ENCODE peak calls at places on chromosomes 1 and 21, in seven cellular contexts. Y, X, T, A, V, C and E are unnamed samples.

GRCh38 chr1:67811816-67812215 is 21.5 kb downstream of the GNG12 start:
- DNase-seq in Y (no peak), X (no peak), T (no peak), A (no peak), V (no peak), C (no peak), E (no peak)

GRCh38 chr1:6517435-6517851 is 26.0 kb upstream of the PLEKHG5 start:
- DNase-seq in Y (no peak), X (no peak), T (no peak), A (no peak), V (no peak), C (no peak), E (no peak)

GRCh38 chr1:186409091-186409490 is 33.5 kb downstream of the ODR4 start:
- DNase-seq in Y (no peak), X (no peak), T (no peak), A (no peak), V (no peak), C (no peak), E (no peak)

GRCh38 chr1:204499511-204500468 is 5.2 kb upstream of the PIK3C2B start:
- DNase-seq in Y (no peak), X (no peak), T (no peak), A (no peak), V (no peak), C (no peak), E (no peak)

GRCh38 chr1:172408958-172409357 is 11.5 kb upstream of the C1orf105 start:
- DNase-seq in Y (no peak), X (peak; percentile 62), T (no peak), A (no peak), V (no peak), C (no peak), E (peak; percentile 57)

GRCh38 chr1:247365023-247365422 is 33.4 kb upstream of the ZNF496 start:
- DNase-seq in Y (no peak), X (no peak), T (no peak), A (no peak), V (no peak), C (no peak), E (no peak)

GRCh38 chr1:13701274-13701650 is 1.3 kb downstream of the PRDM2 start:
- DNase-seq in Y (no peak), X (no peak), T (no peak), A (no peak), V (no peak), C (no peak), E (no peak)

GRCh38 chr1:214453109-214453722 is 98.2 kb downstream of the PTPN14 start:
- DNase-seq in Y (no peak), X (peak; percentile 83), T (peak; percentile 49), A (no peak), V (no peak), C (no peak), E (peak; percentile 83)

GRCh38 chr1:118122234-118123004 is 62.6 kb downstream of the SPAG17 start:
- DNase-seq in Y (no peak), X (no peak), T (no peak), A (no peak), V (no peak), C (no peak), E (no peak)

GRCh38 chr1:15574741-15575140 is 10.1 kb downstream of the AGMAT start:
- DNase-seq in Y (no peak), X (no peak), T (no peak), A (no peak), V (no peak), C (no peak), E (no peak)

GRCh38 chr1:24318988-24319863 is at the start of gene GRHL3:
- DNase-seq in Y (no peak), X (peak; percentile 35), T (no peak), A (no peak), V (peak; percentile 86), C (peak; percentile 63), E (no peak)

GRCh38 chr1:28751315-28752056 is 14.7 kb downstream of the YTHDF2 start:
- DNase-seq in Y (no peak), X (peak; percentile 79), T (peak; percentile 21), A (no peak), V (no peak), C (no peak), E (peak; percentile 67)

GRCh38 chr1:46545784-46546183 is 5.7 kb downstream of the KNCN start:
- DNase-seq in Y (no peak), X (no peak), T (no peak), A (no peak), V (no peak), C (no peak), E (no peak)

GRCh38 chr1:199463521-199464127 is 563.9 kb upstream of the NR5A2 start:
- DNase-seq in Y (no peak), X (peak; percentile 69), T (peak; percentile 78), A (no peak), V (peak; percentile 55), C (peak; percentile 61), E (peak; percentile 71)

GRCh38 chr1:166811691-166812090 is 27.6 kb upstream of the POGK start:
- DNase-seq in Y (no peak), X (peak; percentile 82), T (peak; percentile 1), A (no peak), V (no peak), C (no peak), E (peak; percentile 6)

GRCh38 chr1:21293537-21294265 is 3.4 kb upstream of the ECE1 start:
- DNase-seq in Y (no peak), X (no peak), T (no peak), A (no peak), V (no peak), C (no peak), E (no peak)

GRCh38 chr1:47580451-47580980 is 142.7 kb downstream of the FOXD2 start:
- DNase-seq in Y (no peak), X (no peak), T (no peak), A (peak; percentile 20), V (no peak), C (no peak), E (no peak)

GRCh38 chr1:151984313-151984956 is 9.2 kb downstream of the S100A10 start:
- DNase-seq in Y (no peak), X (peak; percentile 58), T (no peak), A (no peak), V (no peak), C (no peak), E (no peak)

GRCh38 chr1:21680918-21681317 is 11.8 kb upstream of the RAP1GAP start:
- DNase-seq in Y (no peak), X (peak; percentile 46), T (no peak), A (no peak), V (peak; percentile 17), C (no peak), E (peak; percentile 38)

GRCh38 chr1:109241841-109242301 is 7.5 kb upstream of the CELSR2 start:
- DNase-seq in Y (no peak), X (no peak), T (no peak), A (no peak), V (no peak), C (no peak), E (no peak)

GRCh38 chr1:18191868-18192155 is 84.2 kb downstream of the IGSF21 start:
- DNase-seq in Y (no peak), X (no peak), T (no peak), A (no peak), V (no peak), C (no peak), E (no peak)

GRCh38 chr21:45393021-45393420 is 11.9 kb upstream of the COL18A1 start:
- DNase-seq in Y (peak; percentile 38), X (no peak), T (no peak), A (no peak), V (no peak), C (no peak), E (no peak)

GRCh38 chr1:54302549-54302948 is 102.6 kb downstream of the MRPL37 start:
- DNase-seq in Y (no peak), X (no peak), T (no peak), A (no peak), V (no peak), C (no peak), E (no peak)

DNA sequence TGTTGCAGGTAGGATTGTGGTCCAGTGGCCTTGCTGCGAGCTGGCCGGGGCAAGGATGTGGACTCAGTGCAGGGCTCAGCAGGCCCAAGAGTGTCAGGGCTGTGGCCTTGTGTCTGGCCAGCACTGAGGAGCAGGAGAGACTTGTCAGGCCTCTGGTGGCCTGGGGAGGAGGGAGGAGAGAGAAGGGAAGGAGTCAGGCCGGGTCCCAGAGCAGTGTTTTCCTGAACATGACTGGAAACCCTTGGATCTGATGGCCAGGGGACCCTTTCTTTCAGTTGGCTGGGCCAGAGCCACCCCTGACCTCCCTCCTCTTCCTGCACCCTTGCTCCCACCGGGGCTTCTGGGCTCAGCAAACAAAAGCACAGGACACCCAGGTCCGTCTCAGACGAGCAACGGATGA is 5.1 kb downstream of the IBA57 start:
- DNase-seq in Y (peak; percentile 36), X (no peak), T (no peak), A (no peak), V (no peak), C (no peak), E (no peak)
- TF ChIP-seq CTCF in Y (no peak), X (no peak), T (no peak), A (no peak), V (no peak), C (no peak), E (no peak)

DNA sequence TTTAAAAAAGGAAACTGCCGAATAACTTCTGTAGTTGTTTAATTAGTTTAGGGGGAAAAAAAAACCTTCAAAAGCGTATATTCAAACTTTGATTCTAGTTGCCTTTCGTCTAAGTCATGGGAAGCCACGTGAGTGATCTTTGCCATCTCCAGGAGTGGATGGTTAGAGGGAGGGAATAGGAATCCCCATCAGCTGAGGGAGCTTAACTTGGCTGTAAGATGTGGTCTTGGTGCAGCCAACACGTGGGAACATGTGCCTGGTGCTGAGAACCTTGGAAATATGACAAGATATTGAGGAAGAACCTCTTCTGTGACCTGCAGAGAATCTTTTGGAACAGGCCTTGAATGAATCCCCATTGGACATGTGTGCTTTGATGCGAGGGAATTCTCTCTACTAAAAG is 1.7 kb downstream of the BACE2 start:
- DNase-seq in Y (no peak), X (peak; percentile 41), T (no peak), A (no peak), V (no peak), C (no peak), E (peak; percentile 42)
- H3K4me3 ChIP-seq in Y (peak overlapping the region; percentile 36), X (peak overlapping the region; percentile 1), T (no peak overlapping the region), A (no peak overlapping the region), V (no peak overlapping the region), C (no peak overlapping the region), E (no peak overlapping the region)

GRCh38 chr1:158163000-158163947 is 17.4 kb upstream of the CD1D start:
- DNase-seq in Y (no peak), X (no peak), T (no peak), A (no peak), V (no peak), C (no peak), E (no peak)
- TF ChIP-seq CTCF in Y (no peak), X (no peak), T (no peak), A (no peak), V (no peak), C (no peak), E (no peak)

GRCh38 chr1:77688939-77689338 is 6.5 kb upstream of the ZZZ3 start:
- DNase-seq in Y (no peak), X (no peak), T (no peak), A (no peak), V (no peak), C (no peak), E (no peak)

GRCh38 chr1:77683142-77683835 is 831 bp upstream of the ZZZ3 start:
- DNase-seq in Y (peak; percentile 91), X (peak; percentile 92), T (peak; percentile 85), A (peak; percentile 88), V (peak; percentile 90), C (peak; percentile 95), E (peak; percentile 83)

GRCh38 chr1:77686784-77687518 is 4.5 kb upstream of the ZZZ3 start:
- DNase-seq in Y (no peak), X (no peak), T (no peak), A (no peak), V (peak; percentile 76), C (no peak), E (no peak)

GRCh38 chr1:77683836-77684148 is 1.3 kb upstream of the ZZZ3 start:
- DNase-seq in Y (no peak), X (no peak), T (no peak), A (no peak), V (no peak), C (no peak), E (no peak)

GRCh38 chr1:77687519-77687906 is 5.1 kb upstream of the ZZZ3 start:
- DNase-seq in Y (no peak), X (peak; percentile 14), T (peak; percentile 22), A (no peak), V (peak; percentile 70), C (peak; percentile 47), E (peak; percentile 15)
- H3K4me3 ChIP-seq in Y (no peak overlapping the region), X (no peak overlapping the region), T (peak overlapping the region; percentile 34), A (peak overlapping the region; percentile 29), V (peak overlapping the region; percentile 29), C (no peak overlapping the region), E (no peak overlapping the region)